ENCODE peak calls at places on chromosomes 4 and X, in ten cellular contexts. V is thoracic aorta; W is activated CD8-positive, alpha-beta T cell treated with anti-CD3 and anti-CD28 coated beads for 36 hours; I is T-helper 22 cell; Z is posterior vena cava; X is substantia nigra; L is heart left ventricle; N is DMS 273 treated with DMSO at 0.1 percent for 48 hours; P is amniotic stem cell; U is stimulated activated CD8-positive, alpha-beta memory T cell treated with anti-CD3 and anti-CD28 coated beads, Interleukin-4, amount 100 ng/mL, for 48 hours. S is an unnamed sample.

GRCh38 chr4:185276036-185276435 is 66.6 kb downstream of the SNX25 start:
- DNase-seq in X (no peak), U (no peak), L (no peak), V (no peak), Z (no peak), P (no peak), N (no peak), I (no peak), W (no peak), S (no peak)

GRCh38 chr4:6278801-6279197 is 9.1 kb downstream of the WFS1 start:
- DNase-seq in I (no peak), U (no peak), Z (no peak), W (peak), V (no peak), X (no peak), P (no peak), N (no peak), L (peak), S (no peak)

GRCh38 chr4:95985791-95986190 is 145.9 kb downstream of the PDHA2 start:
- DNase-seq in P (no peak), I (no peak), Z (no peak), V (no peak), U (no peak), W (no peak), L (no peak), N (no peak), X (no peak), S (no peak)

GRCh38 chr4:75672461-75673026 is 667 bp downstream of the G3BP2 start:
- DNase-seq in N (peak), Z (peak), L (peak), U (peak), V (peak), X (peak), I (peak), P (no peak), W (peak), S (peak)

GRCh38 chr4:165464813-165465381 is 86.1 kb downstream of the CPE start:
- DNase-seq in V (no peak), Z (no peak), U (no peak), W (peak), I (no peak), X (no peak), N (no peak), P (peak), L (no peak), S (no peak)

GRCh38 chr4:76607266-76607799 is 172.3 kb downstream of the SHROOM3 start:
- DNase-seq in L (no peak), U (no peak), Z (no peak), N (no peak), P (no peak), W (no peak), I (no peak), V (no peak), X (no peak), S (no peak)

GRCh38 chr4:23902203-23902602 is 12.4 kb upstream of the PPARGC1A start:
- DNase-seq in L (no peak), N (no peak), U (no peak), P (no peak), I (no peak), W (no peak), Z (no peak), X (no peak), V (no peak), S (no peak)

GRCh38 chrX:130413415-130413814 is 11.6 kb downstream of the RBMX2 start:
- DNase-seq in X (no peak), U (no peak), L (no peak), P (no peak), Z (no peak), W (no peak), V (no peak), N (no peak), I (no peak), S (no peak)

GRCh38 chr4:95541889-95542607 is 6.7 kb downstream of the UNC5C start:
- DNase-seq in Z (no peak), I (no peak), L (no peak), W (no peak), X (no peak), P (no peak), N (no peak), U (no peak), V (no peak), S (no peak)

GRCh38 chr4:39032218-39033085 is at the start of gene TMEM156:
- DNase-seq in X (no peak), U (peak), P (no peak), Z (no peak), W (peak), I (no peak), N (no peak), L (no peak), V (no peak), S (no peak)

GRCh38 chr4:19748911-19749473 is 502.7 kb upstream of the SLIT2 start:
- DNase-seq in I (no peak), U (no peak), V (no peak), X (no peak), L (no peak), P (no peak), W (no peak), Z (no peak), N (no peak), S (no peak)

GRCh38 chrX:45614853-45615252 is 414.2 kb upstream of the DIPK2B start:
- DNase-seq in X (no peak), L (no peak), Z (no peak), W (no peak), N (no peak), U (no peak), V (no peak), P (no peak), I (no peak), S (no peak)

GRCh38 chr4:118962540-118962939 is 73.9 kb downstream of the SYNPO2 start:
- DNase-seq in W (no peak), L (no peak), N (no peak), Z (no peak), U (no peak), V (no peak), I (no peak), P (no peak), X (no peak), S (no peak)

GRCh38 chr4:40179360-40179759 is 17.5 kb upstream of the RHOH start:
- DNase-seq in P (no peak), X (no peak), I (no peak), L (no peak), Z (no peak), N (no peak), U (no peak), V (no peak), W (no peak), S (no peak)

GRCh38 chr4:24809376-24809775 is 14.0 kb downstream of the SOD3 start:
- DNase-seq in P (no peak), I (no peak), U (no peak), V (no peak), X (no peak), W (no peak), N (no peak), Z (no peak), L (no peak), S (no peak)